ENCODE peak calls at places on chromosomes 13 and 19, in ten cellular contexts. One of them, this sample, is unnamed.

GRCh38 chr19:5340637-5341447 is at the start of gene PTPRS:
- DNase-seq in DND-41: no peak
- DNase-seq in mesenchymal stem cell: peak; percentile 75
- DNase-seq in transverse colon: peak; percentile 71
- DNase-seq in PC-3: peak; percentile 92
- DNase-seq in AG04450: peak; percentile 24
- DNase-seq in fibroblast of lung: peak; percentile 73
- DNase-seq in IMR-90: peak; percentile 74
- DNase-seq in psoas muscle: peak; percentile 86
- DNase-seq in effector memory CD4-positive, alpha-beta T cell: peak; percentile 15
- DNase-seq in this sample: peak; percentile 82

GRCh38 chr13:76216729-76217128 is 580.6 kb downstream of the LMO7 start:
- DNase-seq in IMR-90: no peak
- DNase-seq in AG04450: no peak
- DNase-seq in fibroblast of lung: peak; percentile 21
- DNase-seq in PC-3: no peak
- DNase-seq in DND-41: no peak
- DNase-seq in transverse colon: no peak
- DNase-seq in psoas muscle: no peak
- DNase-seq in mesenchymal stem cell: no peak
- DNase-seq in effector memory CD4-positive, alpha-beta T cell: no peak
- DNase-seq in this sample: no peak

GRCh38 chr13:66805657-66806056 is 424.5 kb downstream of the PCDH9 start:
- DNase-seq in transverse colon: no peak
- DNase-seq in AG04450: no peak
- DNase-seq in PC-3: peak; percentile 38
- DNase-seq in fibroblast of lung: peak; percentile 81
- DNase-seq in DND-41: no peak
- DNase-seq in psoas muscle: no peak
- DNase-seq in IMR-90: peak; percentile 54
- DNase-seq in mesenchymal stem cell: no peak
- DNase-seq in effector memory CD4-positive, alpha-beta T cell: no peak
- DNase-seq in this sample: no peak

GRCh38 chr13:109655206-109655600 is 131.2 kb downstream of the IRS2 start:
- DNase-seq in transverse colon: no peak
- DNase-seq in IMR-90: no peak
- DNase-seq in PC-3: no peak
- DNase-seq in mesenchymal stem cell: peak; percentile 23
- DNase-seq in effector memory CD4-positive, alpha-beta T cell: no peak
- DNase-seq in DND-41: no peak
- DNase-seq in AG04450: no peak
- DNase-seq in fibroblast of lung: no peak
- DNase-seq in psoas muscle: no peak
- DNase-seq in this sample: no peak

GRCh38 chr13:43205421-43205820 is 182.0 kb downstream of the DNAJC15 start:
- DNase-seq in mesenchymal stem cell: no peak
- DNase-seq in effector memory CD4-positive, alpha-beta T cell: no peak
- DNase-seq in transverse colon: no peak
- DNase-seq in psoas muscle: no peak
- DNase-seq in fibroblast of lung: no peak
- DNase-seq in DND-41: no peak
- DNase-seq in AG04450: no peak
- DNase-seq in IMR-90: no peak
- DNase-seq in PC-3: no peak
- DNase-seq in this sample: no peak

GRCh38 chr13:35984287-35984686 is 146.9 kb downstream of the DCLK1 start:
- DNase-seq in IMR-90: no peak
- DNase-seq in fibroblast of lung: no peak
- DNase-seq in AG04450: no peak
- DNase-seq in mesenchymal stem cell: no peak
- DNase-seq in psoas muscle: no peak
- DNase-seq in effector memory CD4-positive, alpha-beta T cell: no peak
- DNase-seq in PC-3: no peak
- DNase-seq in transverse colon: no peak
- DNase-seq in DND-41: no peak
- DNase-seq in this sample: no peak

GRCh38 chr19:628168-628567 is 5.2 kb downstream of the POLRMT start:
- DNase-seq in psoas muscle: no peak
- DNase-seq in fibroblast of lung: no peak
- DNase-seq in PC-3: no peak
- DNase-seq in mesenchymal stem cell: no peak
- DNase-seq in IMR-90: no peak
- DNase-seq in effector memory CD4-positive, alpha-beta T cell: no peak
- DNase-seq in transverse colon: no peak
- DNase-seq in AG04450: no peak
- DNase-seq in DND-41: peak; percentile 40
- DNase-seq in this sample: no peak

GRCh38 chr19:27890206-27890605 is 1322.7 kb downstream of the UQCRFS1 start:
- DNase-seq in psoas muscle: no peak
- DNase-seq in fibroblast of lung: no peak
- DNase-seq in DND-41: no peak
- DNase-seq in PC-3: no peak
- DNase-seq in IMR-90: no peak
- DNase-seq in effector memory CD4-positive, alpha-beta T cell: no peak
- DNase-seq in transverse colon: no peak
- DNase-seq in mesenchymal stem cell: no peak
- DNase-seq in AG04450: no peak
- DNase-seq in this sample: no peak

GRCh38 chr13:101115762-101116161 is 300.5 kb downstream of the NALCN start:
- DNase-seq in mesenchymal stem cell: peak; percentile 28
- DNase-seq in transverse colon: no peak
- DNase-seq in DND-41: no peak
- DNase-seq in IMR-90: no peak
- DNase-seq in effector memory CD4-positive, alpha-beta T cell: no peak
- DNase-seq in PC-3: peak; percentile 21
- DNase-seq in psoas muscle: no peak
- DNase-seq in fibroblast of lung: peak; percentile 10
- DNase-seq in AG04450: no peak
- DNase-seq in this sample: no peak

GRCh38 chr19:3403489-3404323 is 37.3 kb downstream of the NFIC start:
- DNase-seq in mesenchymal stem cell: peak; percentile 94
- DNase-seq in transverse colon: peak; percentile 80
- DNase-seq in fibroblast of lung: peak; percentile 96
- DNase-seq in IMR-90: peak; percentile 97
- DNase-seq in PC-3: no peak
- DNase-seq in effector memory CD4-positive, alpha-beta T cell: no peak
- DNase-seq in AG04450: peak; percentile 91
- DNase-seq in psoas muscle: peak; percentile 95
- DNase-seq in DND-41: peak; percentile 16
- DNase-seq in this sample: peak; percentile 97

GRCh38 chr19:43420954-43421353 is 6.3 kb downstream of the TEX101 start:
- DNase-seq in IMR-90: no peak
- DNase-seq in psoas muscle: no peak
- DNase-seq in transverse colon: no peak
- DNase-seq in DND-41: no peak
- DNase-seq in effector memory CD4-positive, alpha-beta T cell: no peak
- DNase-seq in PC-3: no peak
- DNase-seq in fibroblast of lung: no peak
- DNase-seq in mesenchymal stem cell: no peak
- DNase-seq in AG04450: no peak
- DNase-seq in this sample: no peak
- H3K9me3 ChIP-seq in IMR-90: no peaks in the 10 kb centered on the region
- H3K9me3 ChIP-seq in psoas muscle: no peaks in the 10 kb centered on the region
- H3K9me3 ChIP-seq in transverse colon: no peaks in the 10 kb centered on the region
- H3K9me3 ChIP-seq in DND-41: no peaks in the 10 kb centered on the region
- H3K9me3 ChIP-seq in effector memory CD4-positive, alpha-beta T cell: no peaks in the 10 kb centered on the region
- H3K9me3 ChIP-seq in PC-3: no peaks in the 10 kb centered on the region
- H3K9me3 ChIP-seq in fibroblast of lung: no peaks in the 10 kb centered on the region
- H3K9me3 ChIP-seq in mesenchymal stem cell: no peaks in the 10 kb centered on the region
- H3K9me3 ChIP-seq in AG04450: no peaks in the 10 kb centered on the region
- H3K9me3 ChIP-seq in this sample: no peaks in the 10 kb centered on the region

DNA sequence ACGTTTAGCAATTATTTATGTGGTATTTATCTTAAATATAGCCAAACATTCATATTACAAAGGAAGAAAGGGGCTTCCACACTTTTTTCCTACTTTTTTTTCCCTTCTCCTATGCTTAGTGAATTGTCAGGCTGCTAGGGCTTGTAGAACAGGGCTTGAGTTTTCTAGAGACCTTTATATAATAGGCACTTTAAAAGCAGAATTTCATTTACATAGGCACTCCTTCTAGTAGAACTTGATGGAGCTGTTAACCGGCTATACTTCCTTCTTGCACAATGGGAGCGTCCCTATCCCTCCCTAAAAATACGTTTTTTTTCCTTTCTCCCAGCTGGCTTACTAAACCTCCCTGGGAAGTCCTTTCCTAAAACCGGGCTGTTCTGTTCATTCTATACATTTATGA is 1.1 kb downstream of the TRIM13 start:
- DNase-seq in mesenchymal stem cell: no peak
- DNase-seq in fibroblast of lung: no peak
- DNase-seq in PC-3: peak; percentile 18
- DNase-seq in effector memory CD4-positive, alpha-beta T cell: no peak
- DNase-seq in psoas muscle: no peak
- DNase-seq in transverse colon: no peak
- DNase-seq in AG04450: no peak
- DNase-seq in IMR-90: no peak
- DNase-seq in DND-41: no peak
- DNase-seq in this sample: no peak
- H3K9me3 ChIP-seq in mesenchymal stem cell: no peaks in the 10 kb centered on the region
- H3K9me3 ChIP-seq in fibroblast of lung: no peaks in the 10 kb centered on the region
- H3K9me3 ChIP-seq in PC-3: no peaks in the 10 kb centered on the region
- H3K9me3 ChIP-seq in effector memory CD4-positive, alpha-beta T cell: no peaks in the 10 kb centered on the region
- H3K9me3 ChIP-seq in psoas muscle: no peaks in the 10 kb centered on the region
- H3K9me3 ChIP-seq in transverse colon: no peaks in the 10 kb centered on the region
- H3K9me3 ChIP-seq in AG04450: no peaks in the 10 kb centered on the region
- H3K9me3 ChIP-seq in IMR-90: no peaks in the 10 kb centered on the region
- H3K9me3 ChIP-seq in DND-41: no peaks in the 10 kb centered on the region
- H3K9me3 ChIP-seq in this sample: no peaks in the 10 kb centered on the region

GRCh38 chr13:48072304-48072703 is 22.6 kb downstream of the MED4 start:
- DNase-seq in IMR-90: no peak
- DNase-seq in AG04450: no peak
- DNase-seq in fibroblast of lung: no peak
- DNase-seq in transverse colon: no peak
- DNase-seq in mesenchymal stem cell: no peak
- DNase-seq in PC-3: no peak
- DNase-seq in psoas muscle: no peak
- DNase-seq in effector memory CD4-positive, alpha-beta T cell: no peak
- DNase-seq in DND-41: peak; percentile 29
- DNase-seq in this sample: no peak
- H3K9me3 ChIP-seq in IMR-90: peaks cover 40% of the 10 kb centered on the region
- H3K9me3 ChIP-seq in AG04450: peaks cover 32% of the 10 kb centered on the region
- H3K9me3 ChIP-seq in fibroblast of lung: no peaks in the 10 kb centered on the region
- H3K9me3 ChIP-seq in transverse colon: peaks cover 33% of the 10 kb centered on the region
- H3K9me3 ChIP-seq in mesenchymal stem cell: peaks cover 76% of the 10 kb centered on the region
- H3K9me3 ChIP-seq in PC-3: peaks cover 7% of the 10 kb centered on the region
- H3K9me3 ChIP-seq in psoas muscle: peaks cover 47% of the 10 kb centered on the region
- H3K9me3 ChIP-seq in effector memory CD4-positive, alpha-beta T cell: no peaks in the 10 kb centered on the region
- H3K9me3 ChIP-seq in DND-41: peaks cover 66% of the 10 kb centered on the region
- H3K9me3 ChIP-seq in this sample: peaks cover 9% of the 10 kb centered on the region

GRCh38 chr13:29929062-29929847 is 78.8 kb upstream of the UBL3 start:
- DNase-seq in effector memory CD4-positive, alpha-beta T cell: no peak
- DNase-seq in IMR-90: no peak
- DNase-seq in fibroblast of lung: no peak
- DNase-seq in transverse colon: no peak
- DNase-seq in AG04450: no peak
- DNase-seq in mesenchymal stem cell: no peak
- DNase-seq in DND-41: no peak
- DNase-seq in PC-3: no peak
- DNase-seq in psoas muscle: no peak
- DNase-seq in this sample: no peak
- H3K9me3 ChIP-seq in effector memory CD4-positive, alpha-beta T cell: no peaks in the 10 kb centered on the region
- H3K9me3 ChIP-seq in IMR-90: peaks cover 3% of the 10 kb centered on the region
- H3K9me3 ChIP-seq in fibroblast of lung: no peaks in the 10 kb centered on the region
- H3K9me3 ChIP-seq in transverse colon: no peaks in the 10 kb centered on the region
- H3K9me3 ChIP-seq in AG04450: no peaks in the 10 kb centered on the region
- H3K9me3 ChIP-seq in mesenchymal stem cell: no peaks in the 10 kb centered on the region
- H3K9me3 ChIP-seq in DND-41: no peaks in the 10 kb centered on the region
- H3K9me3 ChIP-seq in PC-3: no peaks in the 10 kb centered on the region
- H3K9me3 ChIP-seq in psoas muscle: no peaks in the 10 kb centered on the region
- H3K9me3 ChIP-seq in this sample: no peaks in the 10 kb centered on the region

GRCh38 chr19:8814176-8814575 is 17.9 kb downstream of the ZNF558 start:
- DNase-seq in IMR-90: no peak
- DNase-seq in effector memory CD4-positive, alpha-beta T cell: no peak
- DNase-seq in transverse colon: no peak
- DNase-seq in DND-41: no peak
- DNase-seq in fibroblast of lung: no peak
- DNase-seq in mesenchymal stem cell: no peak
- DNase-seq in psoas muscle: no peak
- DNase-seq in AG04450: no peak
- DNase-seq in PC-3: peak; percentile 61
- DNase-seq in this sample: no peak

GRCh38 chr19:8820234-8820633 is 11.9 kb downstream of the ZNF558 start:
- DNase-seq in IMR-90: no peak
- DNase-seq in effector memory CD4-positive, alpha-beta T cell: no peak
- DNase-seq in transverse colon: no peak
- DNase-seq in psoas muscle: no peak
- DNase-seq in AG04450: no peak
- DNase-seq in mesenchymal stem cell: no peak
- DNase-seq in PC-3: no peak
- DNase-seq in DND-41: no peak
- DNase-seq in fibroblast of lung: no peak
- DNase-seq in this sample: no peak

GRCh38 chr19:8811315-8812172 is 20.6 kb downstream of the ZNF558 start:
- DNase-seq in PC-3: peak; percentile 10
- DNase-seq in AG04450: no peak
- DNase-seq in IMR-90: peak; percentile 15
- DNase-seq in transverse colon: no peak
- DNase-seq in psoas muscle: no peak
- DNase-seq in fibroblast of lung: peak; percentile 8
- DNase-seq in effector memory CD4-positive, alpha-beta T cell: no peak
- DNase-seq in mesenchymal stem cell: peak; percentile 15
- DNase-seq in DND-41: no peak
- DNase-seq in this sample: no peak

DNA sequence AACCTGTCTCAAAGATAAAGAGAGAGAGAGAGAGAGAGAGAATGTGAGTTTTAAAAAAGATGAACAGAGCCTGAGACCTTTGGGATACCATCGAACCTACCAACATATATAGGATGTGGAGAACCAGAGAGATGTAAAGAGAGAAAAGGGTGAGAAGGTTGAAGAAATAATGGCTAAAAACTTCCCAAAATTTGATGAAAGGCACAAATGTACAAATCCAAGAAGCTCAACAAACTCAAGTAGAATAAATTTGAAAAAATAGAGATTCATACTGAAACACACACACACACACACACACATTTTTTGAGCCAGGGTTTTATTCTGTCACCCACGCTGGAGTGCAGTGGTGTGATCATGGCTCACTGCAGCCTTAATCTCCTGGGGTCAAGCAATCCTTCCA is 16.3 kb downstream of the ZNF558 start:
- DNase-seq in AG04450: no peak
- DNase-seq in mesenchymal stem cell: no peak
- DNase-seq in effector memory CD4-positive, alpha-beta T cell: no peak
- DNase-seq in psoas muscle: no peak
- DNase-seq in fibroblast of lung: no peak
- DNase-seq in PC-3: no peak
- DNase-seq in DND-41: no peak
- DNase-seq in transverse colon: no peak
- DNase-seq in IMR-90: no peak
- DNase-seq in this sample: no peak
- H3K9me3 ChIP-seq in AG04450: peaks cover 44% of the 10 kb centered on the region
- H3K9me3 ChIP-seq in mesenchymal stem cell: peaks cover 97% of the 10 kb centered on the region
- H3K9me3 ChIP-seq in effector memory CD4-positive, alpha-beta T cell: peaks cover 44% of the 10 kb centered on the region
- H3K9me3 ChIP-seq in psoas muscle: peaks cover 84% of the 10 kb centered on the region
- H3K9me3 ChIP-seq in fibroblast of lung: peaks cover 3% of the 10 kb centered on the region
- H3K9me3 ChIP-seq in PC-3: peaks cover 72% of the 10 kb centered on the region
- H3K9me3 ChIP-seq in DND-41: peaks cover 57% of the 10 kb centered on the region
- H3K9me3 ChIP-seq in transverse colon: peaks cover 83% of the 10 kb centered on the region
- H3K9me3 ChIP-seq in IMR-90: peaks cover 51% of the 10 kb centered on the region
- H3K9me3 ChIP-seq in this sample: peaks cover 92% of the 10 kb centered on the region

GRCh38 chr19:19822148-19822429 is 539 bp upstream of the ZNF506 start:
- DNase-seq in fibroblast of lung: no peak
- DNase-seq in AG04450: no peak
- DNase-seq in IMR-90: no peak
- DNase-seq in psoas muscle: no peak
- DNase-seq in transverse colon: peak; percentile 10
- DNase-seq in PC-3: no peak
- DNase-seq in DND-41: no peak
- DNase-seq in mesenchymal stem cell: no peak
- DNase-seq in effector memory CD4-positive, alpha-beta T cell: no peak
- DNase-seq in this sample: no peak
- H3K9me3 ChIP-seq in fibroblast of lung: no peaks in the 10 kb centered on the region
- H3K9me3 ChIP-seq in AG04450: peaks cover 65% of the 10 kb centered on the region
- H3K9me3 ChIP-seq in IMR-90: peaks cover 42% of the 10 kb centered on the region
- H3K9me3 ChIP-seq in psoas muscle: peaks cover 12% of the 10 kb centered on the region
- H3K9me3 ChIP-seq in transverse colon: peaks cover 6% of the 10 kb centered on the region
- H3K9me3 ChIP-seq in PC-3: peaks cover 42% of the 10 kb centered on the region
- H3K9me3 ChIP-seq in DND-41: peaks cover 7% of the 10 kb centered on the region
- H3K9me3 ChIP-seq in mesenchymal stem cell: peaks cover 87% of the 10 kb centered on the region
- H3K9me3 ChIP-seq in effector memory CD4-positive, alpha-beta T cell: no peaks in the 10 kb centered on the region
- H3K9me3 ChIP-seq in this sample: no peaks in the 10 kb centered on the region

This sample was measured in ascending aorta.